ENCODE peak calls at places on chromosome 21, in four cellular contexts. P, C, T and Q are unnamed samples.

GRCh38 chr21:42061195-42061865 is 9.8 kb upstream of the UMODL1 start:
- DNase-seq in C (peak), P (no peak), T (no peak), Q (no peak)

GRCh38 chr21:46093668-46094400 is 4.1 kb upstream of the COL6A2 start:
- DNase-seq in T (peak), C (peak), P (no peak), Q (no peak)

GRCh38 chr21:45948576-45949141 is 32.9 kb upstream of the COL6A1 start:
- DNase-seq in C (no peak), P (no peak), T (no peak), Q (no peak)

GRCh38 chr21:25997788-25998611 is 172.6 kb downstream of the APP start:
- DNase-seq in C (no peak), T (no peak), P (no peak), Q (peak)

GRCh38 chr21:29238967-29239289 is 59.8 kb upstream of the BACH1 start:
- DNase-seq in T (no peak), C (no peak), P (peak), Q (no peak)

GRCh38 chr21:28253378-28253777 is 739.3 kb downstream of the LTN1 start:
- DNase-seq in C (no peak), T (no peak), P (peak), Q (peak)

GRCh38 chr21:23968722-23969647 is 1638.3 kb downstream of the MRPL39 start:
- DNase-seq in P (no peak), C (peak), T (peak), Q (no peak)

GRCh38 chr21:37877171-37877570 is 39.1 kb downstream of the KCNJ6 start:
- DNase-seq in C (no peak), P (peak), T (no peak), Q (no peak)

GRCh38 chr21:29645666-29646553 is 293.9 kb downstream of the GRIK1 start:
- DNase-seq in P (no peak), C (no peak), T (no peak), Q (no peak)

GRCh38 chr21:42330380-42331336 is 15.4 kb upstream of the TFF3 start:
- DNase-seq in C (peak), P (no peak), T (no peak), Q (no peak)

GRCh38 chr21:35563885-35564451 is 496.4 kb downstream of the SETD4 start:
- DNase-seq in C (no peak), T (no peak), P (peak), Q (no peak)

GRCh38 chr21:26087223-26087918 is 83.2 kb downstream of the APP start:
- DNase-seq in C (no peak), P (no peak), T (no peak), Q (no peak)

GRCh38 chr21:46007498-46007868 is 25.9 kb downstream of the COL6A1 start:
- DNase-seq in P (no peak), C (no peak), T (no peak), Q (no peak)

GRCh38 chr21:38388684-38389676 is 109.3 kb downstream of the ERG start:
- DNase-seq in P (no peak), T (no peak), C (no peak), Q (no peak)

GRCh38 chr21:45987121-45987711 is 5.6 kb downstream of the COL6A1 start:
- DNase-seq in T (peak), C (peak), P (no peak), Q (no peak)

GRCh38 chr21:46151261-46151988 is 4.0 kb downstream of the FTCD start:
- DNase-seq in T (no peak), P (no peak), C (peak), Q (no peak)

GRCh38 chr21:22260274-22260673 is 1262.1 kb downstream of the NCAM2 start:
- DNase-seq in T (no peak), C (no peak), P (no peak), Q (no peak)

GRCh38 chr21:46004168-46004861 is 22.7 kb downstream of the COL6A1 start:
- DNase-seq in T (no peak), P (no peak), C (peak), Q (no peak)

GRCh38 chr21:18155508-18156193 is 89.0 kb upstream of the CHODL start:
- DNase-seq in P (peak), T (no peak), C (no peak), Q (no peak)

GRCh38 chr21:24844672-24845071 is 762.6 kb downstream of the MRPL39 start:
- DNase-seq in C (no peak), T (no peak), P (no peak), Q (no peak)

GRCh38 chr21:36719614-36720013 is 20.7 kb downstream of the SIM2 start:
- DNase-seq in C (peak), P (no peak), T (no peak), Q (no peak)

GRCh38 chr21:42279341-42279871 is 35.8 kb downstream of the TFF3 start:
- DNase-seq in C (peak), T (no peak), P (no peak), Q (no peak)

GRCh38 chr21:40901690-40902089 is 54.7 kb upstream of the DSCAM start:
- DNase-seq in P (no peak), T (no peak), C (no peak), Q (no peak)

GRCh38 chr21:46156678-46157077 is 1.3 kb upstream of the FTCD start:
- DNase-seq in T (no peak), C (no peak), P (no peak), Q (no peak)

GRCh38 chr21:24759348-24760118 is 847.7 kb downstream of the MRPL39 start:
- DNase-seq in P (no peak), C (no peak), T (no peak), Q (no peak)

GRCh38 chr21:21019681-21020080 is 21.5 kb downstream of the NCAM2 start:
- DNase-seq in C (no peak), T (no peak), P (peak), Q (no peak)

GRCh38 chr21:38258803-38259485 is 2.2 kb downstream of the KCNJ15 start:
- DNase-seq in T (no peak), C (no peak), P (peak), Q (peak)

GRCh38 chr21:38327984-38328383 is 71.2 kb downstream of the KCNJ15 start:
- DNase-seq in P (no peak), T (no peak), C (no peak), Q (no peak)

GRCh38 chr21:35476616-35477395 is 427.7 kb upstream of the RUNX1 start:
- DNase-seq in P (peak), C (no peak), T (no peak), Q (no peak)

GRCh38 chr21:36507397-36508018 is 27.6 kb upstream of the CLDN14 start:
- DNase-seq in T (no peak), P (peak), C (no peak), Q (no peak)

GRCh38 chr21:41726970-41727783 is 39.7 kb downstream of the RIPK4 start:
- DNase-seq in T (no peak), C (no peak), P (peak), Q (peak)

GRCh38 chr21:20997633-20998455 is at the start of gene NCAM2:
- DNase-seq in C (peak), P (peak), T (peak), Q (peak)

GRCh38 chr21:27423073-27423472 is 456.2 kb upstream of the ADAMTS5 start:
- DNase-seq in C (no peak), P (peak), T (no peak), Q (peak)

GRCh38 chr21:17497345-17497744 is 15.5 kb upstream of the CXADR start:
- DNase-seq in C (no peak), P (no peak), T (no peak), Q (no peak)

GRCh38 chr21:32611471-32611997 is 643 bp downstream of the CFAP298 start:
- DNase-seq in T (peak), C (peak), P (peak), Q (no peak)

GRCh38 chr21:32612075-32612998 is at the start of gene CFAP298:
- DNase-seq in C (peak), P (peak), T (peak), Q (peak)

GRCh38 chr21:32612999-32613337 is 791 bp upstream of the CFAP298 start:
- DNase-seq in P (no peak), T (no peak), C (no peak), Q (no peak)

GRCh38 chr21:32613436-32614043 is 1.4 kb upstream of the CFAP298 start:
- DNase-seq in C (no peak), T (no peak), P (no peak), Q (no peak)
- H3K27ac ChIP-seq in C (peak), T (peak), P (no peak), Q (peak)

GRCh38 chr21:15063821-15064575 is 802 bp downstream of the NRIP1 start:
- DNase-seq in C (no peak), P (peak), T (peak), Q (no peak)
- H3K27ac ChIP-seq in C (peak), P (peak), T (peak), Q (peak)

GRCh38 chr21:33480481-33481103 is 818 bp upstream of the TMEM50B start:
- DNase-seq in C (no peak), T (no peak), P (no peak), Q (no peak)
- H3K27ac ChIP-seq in C (peak), T (peak), P (peak), Q (peak)

GRCh38 chr21:33902349-33902748 is 13.3 kb downstream of the ATP5PO start:
- DNase-seq in P (no peak), C (no peak), T (no peak), Q (no peak)
- H3K27ac ChIP-seq in P (no peak), C (no peak), T (no peak), Q (no peak)

GRCh38 chr21:32304998-32305397 is 6.3 kb downstream of the MRAP start:
- DNase-seq in P (no peak), C (no peak), T (no peak), Q (no peak)
- H3K27ac ChIP-seq in P (no peak), C (no peak), T (no peak), Q (no peak)

GRCh38 chr21:34075760-34076159 is 2.4 kb downstream of the MRPS6 start:
- DNase-seq in C (no peak), P (peak), T (no peak), Q (no peak)

GRCh38 chr21:34076835-34077234 is 3.5 kb downstream of the MRPS6 start:
- DNase-seq in T (no peak), C (no peak), P (no peak), Q (no peak)

GRCh38 chr21:34080693-34081092 is 7.3 kb downstream of the MRPS6 start:
- DNase-seq in P (no peak), T (no peak), C (no peak), Q (no peak)

GRCh38 chr21:34077888-34078287 is 4.5 kb downstream of the MRPS6 start:
- DNase-seq in P (no peak), T (no peak), C (no peak), Q (no peak)

DNA sequence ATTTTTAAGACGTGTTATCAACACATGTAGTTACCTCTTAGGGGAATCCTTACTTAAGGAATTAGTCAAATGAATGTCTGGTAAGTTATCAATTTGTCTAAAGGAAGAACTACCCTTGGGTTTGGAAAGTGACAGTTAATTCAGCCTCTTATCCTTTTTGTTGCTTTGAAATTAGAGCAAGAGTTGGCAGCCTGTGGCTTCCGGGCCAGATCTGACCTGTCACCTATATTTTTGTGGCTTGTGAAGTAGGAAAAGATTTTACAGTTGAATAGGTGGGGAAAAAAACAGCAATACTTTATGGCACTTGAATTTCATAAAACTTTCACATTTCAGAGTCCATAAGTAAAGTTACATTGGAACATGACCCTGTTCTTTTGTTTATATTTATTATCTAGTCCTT is 5.5 kb downstream of the MRPS6 start:
- DNase-seq in T (peak), P (no peak), C (no peak), Q (no peak)
- H3K27ac ChIP-seq in T (no peak), P (no peak), C (no peak), Q (no peak)

DNA sequence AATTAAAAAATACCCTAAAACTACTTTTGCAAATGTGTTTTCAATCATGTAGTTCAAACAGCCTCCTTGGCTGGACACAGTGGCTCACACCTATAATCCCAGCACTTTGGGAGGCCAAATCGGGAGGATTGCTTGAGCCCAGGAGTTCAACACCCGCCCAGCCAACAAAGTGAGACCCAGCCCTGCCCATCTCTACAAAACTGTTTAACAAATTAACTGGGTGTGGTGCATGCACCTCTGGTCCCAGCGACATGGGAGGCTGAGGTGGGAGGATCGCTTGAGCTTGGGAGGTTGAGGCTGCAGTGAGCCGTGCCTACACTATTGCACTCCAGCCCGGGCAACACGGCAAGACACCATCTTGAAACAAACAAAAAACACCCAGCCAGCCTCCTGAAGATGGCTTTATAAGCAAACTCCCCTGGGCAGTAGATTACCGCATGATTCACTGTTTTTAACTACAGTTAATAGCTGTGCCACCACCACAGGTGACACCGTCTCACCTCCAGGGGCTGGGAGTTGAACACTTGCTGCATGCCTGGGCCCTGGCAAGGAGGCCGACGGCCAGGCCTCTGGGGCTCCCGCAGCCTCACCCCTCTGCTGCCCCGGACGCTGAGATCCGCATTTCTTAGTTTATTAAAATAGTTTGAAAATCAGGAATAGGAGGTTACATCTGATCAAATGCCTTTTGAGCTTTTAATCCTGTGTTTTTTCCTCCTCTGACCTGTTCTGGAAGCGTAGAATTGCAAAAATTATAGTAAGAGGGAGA is 16.2 kb downstream of the PTTG1IP start:
- DNase-seq in P (no peak), T (no peak), C (no peak), Q (no peak)
- H3K27ac ChIP-seq in P (no peak), T (no peak), C (no peak), Q (no peak)

GRCh38 chr21:39472786-39473185 is 21.0 kb downstream of the SH3BGR start:
- DNase-seq in C (no peak), P (no peak), T (no peak), Q (no peak)

GRCh38 chr21:39472211-39472610 is 20.4 kb downstream of the SH3BGR start:
- DNase-seq in P (no peak), T (no peak), C (no peak), Q (no peak)

GRCh38 chr21:39471598-39471997 is 19.8 kb downstream of the SH3BGR start:
- DNase-seq in P (no peak), T (no peak), C (no peak), Q (no peak)

GRCh38 chr21:39463308-39463707 is 11.5 kb downstream of the SH3BGR start:
- DNase-seq in T (no peak), P (no peak), C (no peak), Q (no peak)

DNA sequence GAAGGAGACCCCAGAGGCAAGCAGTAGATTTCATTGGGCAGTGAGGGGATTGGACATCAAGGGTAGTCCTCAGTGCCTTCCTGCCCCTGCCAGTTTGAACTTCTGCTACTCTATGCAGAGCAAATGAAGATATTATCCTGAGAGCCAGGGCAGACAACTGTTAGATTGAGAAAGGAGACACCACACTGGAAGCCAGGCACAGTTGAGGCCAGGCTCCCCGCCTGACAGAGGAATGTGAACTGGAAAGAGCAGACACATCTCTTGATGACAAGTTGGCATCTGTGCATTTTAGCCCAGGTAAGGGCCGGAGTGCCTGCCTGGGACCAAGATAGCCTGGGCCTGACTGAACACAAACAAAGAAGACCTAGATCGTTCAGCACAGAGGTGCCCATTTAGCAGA is 16.0 kb downstream of the SH3BGR start:
- DNase-seq in C (no peak), P (no peak), T (no peak), Q (no peak)
- H3K27ac ChIP-seq in C (no peak), P (no peak), T (no peak), Q (no peak)